ENCODE peak calls at places on chromosomes 6 and 20, in four cellular contexts. I is tibial artery, B is Caco-2, C is endodermal cell. D is an unnamed sample.

GRCh38 chr20:50380697-50381040 is 129.5 kb upstream of the PTPN1 start:
- DNase-seq in I (no peak), B (no peak), C (no peak), D (peak; percentile 60)

GRCh38 chr20:3818155-3819151 is 1.9 kb upstream of the AP5S1 start:
- DNase-seq in I (peak; percentile 67), B (peak; percentile 86), C (peak; percentile 93), D (peak; percentile 88)

GRCh38 chr6:169639653-169640278 is 62.1 kb downstream of the WDR27 start:
- DNase-seq in I (no peak), B (no peak), C (no peak), D (no peak)

GRCh38 chr6:117508450-117508971 is 26.0 kb downstream of the DCBLD1 start:
- DNase-seq in I (no peak), B (no peak), C (no peak), D (no peak)

GRCh38 chr6:136792066-136792944 is at the start of gene MAP3K5:
- DNase-seq in I (peak; percentile 85), B (peak; percentile 83), C (peak; percentile 89), D (peak; percentile 95)

GRCh38 chr6:6494677-6495076 is 93.8 kb upstream of the LY86 start:
- DNase-seq in I (peak; percentile 46), B (peak; percentile 50), C (peak; percentile 95), D (peak; percentile 14)

GRCh38 chr6:162644153-162644552 is 83.4 kb downstream of the PRKN start:
- DNase-seq in I (no peak), B (no peak), C (no peak), D (no peak)

GRCh38 chr6:134678436-134678889 is 271.4 kb downstream of the ALDH8A1 start:
- DNase-seq in I (no peak), B (peak; percentile 48), C (no peak), D (peak; percentile 96)

GRCh38 chr20:50172347-50173013 is 18.1 kb upstream of the CEBPB start:
- DNase-seq in I (peak; percentile 88), B (peak; percentile 99), C (peak; percentile 98), D (peak; percentile 78)

GRCh38 chr6:36682328-36683144 is 4.0 kb downstream of the CDKN1A start:
- DNase-seq in I (no peak), B (no peak), C (no peak), D (peak; percentile 90)

GRCh38 chr6:31898200-31899011 is 908 bp upstream of the EHMT2 start:
- DNase-seq in I (no peak), B (no peak), C (peak; percentile 66), D (peak; percentile 76)

GRCh38 chr20:38110525-38111178 is 54.4 kb downstream of the TGM2 start:
- DNase-seq in I (no peak), B (no peak), C (peak; percentile 34), D (no peak)

GRCh38 chr20:41506192-41506915 is 111.8 kb downstream of the CHD6 start:
- DNase-seq in I (no peak), B (no peak), C (no peak), D (no peak)

GRCh38 chr6:37399795-37400490 is 33.1 kb upstream of the CMTR1 start:
- DNase-seq in I (no peak), B (no peak), C (no peak), D (no peak)

GRCh38 chr20:45924391-45925261 is 9.9 kb upstream of the PCIF1 start:
- DNase-seq in I (peak; percentile 62), B (no peak), C (no peak), D (peak; percentile 59)

GRCh38 chr6:118748311-118749062 is 97.1 kb upstream of the CEP85L start:
- DNase-seq in I (no peak), B (no peak), C (peak; percentile 81), D (no peak)

GRCh38 chr6:85008311-85009015 is 244.1 kb upstream of the TBX18 start:
- DNase-seq in I (no peak), B (no peak), C (no peak), D (no peak)

GRCh38 chr6:127539292-127539691 is 20.2 kb upstream of the MTCL3 start:
- DNase-seq in I (no peak), B (no peak), C (no peak), D (peak; percentile 14)

GRCh38 chr6:82882363-82883033 is 183.1 kb downstream of the UBE3D start:
- DNase-seq in I (no peak), B (no peak), C (no peak), D (no peak)

GRCh38 chr20:57312138-57312537 is 17.5 kb upstream of the SPO11 start:
- DNase-seq in I (no peak), B (peak; percentile 32), C (no peak), D (no peak)

GRCh38 chr6:158040051-158040803 is 58.6 kb downstream of the SYNJ2 start:
- DNase-seq in I (peak; percentile 35), B (peak; percentile 86), C (no peak), D (peak; percentile 46)

GRCh38 chr20:29497261-29497671 is 1760.2 kb upstream of the DEFB115 start:
- DNase-seq in I (peak; percentile 51), B (no peak), C (no peak), D (peak; percentile 27)

GRCh38 chr6:118353564-118353963 is 194.5 kb upstream of the PLN start:
- DNase-seq in I (no peak), B (no peak), C (no peak), D (no peak)

GRCh38 chr6:139161817-139162284 is 27.0 kb downstream of the HECA start:
- DNase-seq in I (no peak), B (no peak), C (no peak), D (peak; percentile 31)

GRCh38 chr6:3938715-3939376 is 89.7 kb downstream of the FAM50B start:
- DNase-seq in I (no peak), B (no peak), C (no peak), D (no peak)

GRCh38 chr6:75204959-75205775 is 686 bp downstream of the COL12A1 start:
- DNase-seq in I (peak; percentile 50), B (peak; percentile 46), C (peak; percentile 75), D (no peak)

GRCh38 chr6:37816599-37817375 is 2.7 kb upstream of the ZFAND3 start:
- DNase-seq in I (no peak), B (no peak), C (no peak), D (no peak)

GRCh38 chr6:92433911-92434310 is 985.4 kb downstream of the EPHA7 start:
- DNase-seq in I (no peak), B (no peak), C (no peak), D (no peak)

GRCh38 chr6:718345-718744 is 25.4 kb upstream of the EXOC2 start:
- DNase-seq in I (no peak), B (no peak), C (no peak), D (no peak)

GRCh38 chr6:41779793-41780622 is at the start of gene FRS3:
- DNase-seq in I (peak; percentile 97), B (peak; percentile 96), C (peak; percentile 99), D (peak; percentile 97)

GRCh38 chr6:116016846-116017545 is 43.7 kb downstream of the FRK start:
- DNase-seq in I (no peak), B (no peak), C (no peak), D (peak; percentile 63)

GRCh38 chr6:20632696-20633095 is 98.4 kb downstream of the CDKAL1 start:
- DNase-seq in I (no peak), B (no peak), C (no peak), D (no peak)

GRCh38 chr6:2477723-2478122 is 232.3 kb upstream of the GMDS start:
- DNase-seq in I (no peak), B (no peak), C (no peak), D (no peak)

DNA sequence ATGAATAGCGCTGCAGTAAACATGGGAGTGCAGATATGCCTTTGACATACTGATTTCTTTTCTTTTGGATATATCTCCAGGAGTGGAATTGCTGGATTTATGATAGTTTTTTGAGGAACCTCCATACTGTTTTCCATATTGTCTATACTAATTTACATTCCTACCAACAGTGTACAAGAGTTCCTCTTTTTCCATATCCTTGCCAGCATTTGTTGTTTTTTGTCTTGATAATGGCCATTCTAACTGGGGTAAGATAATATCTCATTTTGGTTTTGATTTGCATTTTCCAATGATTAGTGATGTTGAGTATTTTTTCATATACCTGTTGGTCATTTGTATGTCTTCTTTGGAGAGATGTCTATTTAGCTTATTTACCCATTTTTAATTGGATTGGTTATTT is 3.3 kb downstream of the SYCP2L start:
- DNase-seq in I (no peak), B (no peak), C (no peak), D (no peak)
- H3K9me3 ChIP-seq in I (peaks cover 12% of the 10 kb centered on the region), B (peaks cover 3% of the 10 kb centered on the region), C (peaks cover 6% of the 10 kb centered on the region), D (no peaks in the 10 kb centered on the region)

GRCh38 chr6:105276374-105276773 is 96.6 kb upstream of the POPDC3 start:
- DNase-seq in I (no peak), B (no peak), C (no peak), D (no peak)
- H3K36me3 ChIP-seq in I (peaks cover 31% of the 10 kb centered on the region), B (peaks cover 2% of the 10 kb centered on the region), C (peaks cover 36% of the 10 kb centered on the region), D (peaks cover 16% of the 10 kb centered on the region)

GRCh38 chr6:19268117-19268516 is 569.1 kb upstream of the ID4 start:
- DNase-seq in I (no peak), B (no peak), C (no peak), D (no peak)
- H3K9me3 ChIP-seq in I (peaks cover 12% of the 10 kb centered on the region), B (no peaks in the 10 kb centered on the region), C (no peaks in the 10 kb centered on the region), D (no peaks in the 10 kb centered on the region)

DNA sequence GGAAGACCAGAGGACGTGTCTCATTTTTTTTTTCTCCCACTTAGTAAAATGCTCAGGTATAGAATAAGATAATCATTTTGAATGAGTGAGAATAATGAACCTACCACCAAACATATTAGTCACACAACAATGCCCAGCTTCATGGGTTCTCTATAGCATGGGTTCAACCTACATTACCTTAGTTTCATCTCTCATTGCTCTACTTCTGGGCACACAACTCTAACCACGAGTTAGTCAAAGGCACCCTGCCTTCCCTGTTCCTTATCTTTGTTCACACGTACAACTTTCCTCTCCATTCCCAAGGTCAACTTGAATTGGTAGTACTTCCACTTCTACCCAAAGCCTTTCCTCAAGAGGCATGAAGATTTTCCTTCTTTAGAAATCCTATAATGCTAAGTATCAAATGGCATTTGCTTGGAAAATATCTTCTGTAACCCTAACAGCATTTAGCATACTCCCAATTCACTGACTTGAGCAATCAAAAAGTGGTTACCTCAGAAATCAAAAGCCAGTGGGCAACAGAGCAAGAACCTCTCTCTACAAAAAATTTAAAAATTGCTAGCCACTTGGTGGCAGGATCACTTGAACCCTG is 20.9 kb downstream of the DEK start:
- DNase-seq in I (no peak), B (no peak), C (no peak), D (peak; percentile 53)
- H3K36me3 ChIP-seq in I (peaks cover 18% of the 10 kb centered on the region), B (peaks cover 4% of the 10 kb centered on the region), C (peaks cover 94% of the 10 kb centered on the region), D (peaks cover 4% of the 10 kb centered on the region)

GRCh38 chr6:39312912-39313525 is 1.2 kb downstream of the KCNK17 start:
- DNase-seq in I (no peak), B (no peak), C (no peak), D (no peak)
- H3K9me3 ChIP-seq in I (no peaks in the 10 kb centered on the region), B (no peaks in the 10 kb centered on the region), C (no peaks in the 10 kb centered on the region), D (no peaks in the 10 kb centered on the region)

GRCh38 chr6:159174263-159174974 is 5.2 kb downstream of the FNDC1 start:
- DNase-seq in I (peak; percentile 65), B (peak; percentile 58), C (peak; percentile 93), D (peak; percentile 53)
- H3K36me3 ChIP-seq in I (no peaks in the 10 kb centered on the region), B (no peaks in the 10 kb centered on the region), C (no peaks in the 10 kb centered on the region), D (no peaks in the 10 kb centered on the region)